ENCODE peak calls at places on chromosomes 6 and 20, in seven cellular contexts. M is AG10803, F is tibial nerve, Q is dorsolateral prefrontal cortex, K is AG04450, O is adrenal gland, N is HepG2. C is an unnamed sample.
A peak's percentile ranks its signal among the peaks of the same experiment; 100 is the strongest.

GRCh38 chr6:170051229-170052172 is 239.4 kb downstream of the DLL1 start:
- DNase-seq in M (no peak), F (no peak), Q (peak; percentile 14), K (no peak), O (peak; percentile 39), N (no peak), C (no peak)

GRCh38 chr6:257031-257725 is 35.1 kb upstream of the DUSP22 start:
- DNase-seq in M (peak; percentile 17), F (peak; percentile 40), Q (no peak), K (no peak), O (no peak), N (no peak), C (no peak)

GRCh38 chr6:81683928-81684327 is 68.6 kb downstream of the TENT5A start:
- DNase-seq in M (peak; percentile 3), F (no peak), Q (no peak), K (no peak), O (no peak), N (no peak), C (peak; percentile 17)

GRCh38 chr6:147769496-147770087 is 261.1 kb downstream of the SAMD5 start:
- DNase-seq in M (no peak), F (no peak), Q (no peak), K (no peak), O (no peak), N (no peak), C (no peak)

GRCh38 chr6:19024737-19025136 is 637.6 kb downstream of the RNF144B start:
- DNase-seq in M (peak; percentile 15), F (peak; percentile 25), Q (no peak), K (no peak), O (no peak), N (peak; percentile 30), C (peak; percentile 51)

GRCh38 chr20:59661621-59662020 is 57.3 kb downstream of the PHACTR3 start:
- DNase-seq in M (no peak), F (no peak), Q (no peak), K (no peak), O (peak; percentile 20), N (no peak), C (no peak)

GRCh38 chr6:75932067-75932466 is 140.4 kb downstream of the IMPG1 start:
- DNase-seq in M (no peak), F (no peak), Q (no peak), K (no peak), O (peak; percentile 58), N (peak; percentile 49), C (peak; percentile 19)

GRCh38 chr6:26474439-26474881 is 16.7 kb downstream of the BTN2A1 start:
- DNase-seq in M (no peak), F (no peak), Q (no peak), K (no peak), O (no peak), N (no peak), C (no peak)

GRCh38 chr6:125004198-125004597 is 42.0 kb downstream of the RNF217 start:
- DNase-seq in M (no peak), F (no peak), Q (no peak), K (no peak), O (no peak), N (no peak), C (no peak)

GRCh38 chr6:12483712-12484111 is 193.6 kb downstream of the EDN1 start:
- DNase-seq in M (peak; percentile 86), F (no peak), Q (no peak), K (peak; percentile 86), O (no peak), N (no peak), C (peak; percentile 60)

GRCh38 chr20:41044409-41045062 is 15.9 kb downstream of the TOP1 start:
- DNase-seq in M (no peak), F (no peak), Q (no peak), K (no peak), O (no peak), N (no peak), C (no peak)

GRCh38 chr20:46943861-46944591 is 49.4 kb downstream of the EYA2 start:
- DNase-seq in M (no peak), F (no peak), Q (no peak), K (no peak), O (no peak), N (no peak), C (no peak)

GRCh38 chr6:44495036-44495901 is 107.8 kb downstream of the CDC5L start:
- DNase-seq in M (no peak), F (no peak), Q (no peak), K (no peak), O (peak; percentile 42), N (no peak), C (peak; percentile 18)

GRCh38 chr6:8229913-8230312 is 127.6 kb upstream of the EEF1E1 start:
- DNase-seq in M (no peak), F (no peak), Q (no peak), K (no peak), O (no peak), N (no peak), C (no peak)

GRCh38 chr20:50456452-50457324 is 53.5 kb upstream of the PTPN1 start:
- DNase-seq in M (no peak), F (no peak), Q (no peak), K (no peak), O (no peak), N (no peak), C (no peak)

GRCh38 chr20:56626367-56627121 is 2.6 kb upstream of the TFAP2C start:
- DNase-seq in M (peak; percentile 36), F (no peak), Q (no peak), K (no peak), O (no peak), N (no peak), C (no peak)

GRCh38 chr6:71419217-71419953 is 130.8 kb downstream of the OGFRL1 start:
- DNase-seq in M (peak; percentile 31), F (no peak), Q (no peak), K (no peak), O (no peak), N (no peak), C (peak; percentile 24)

DNA sequence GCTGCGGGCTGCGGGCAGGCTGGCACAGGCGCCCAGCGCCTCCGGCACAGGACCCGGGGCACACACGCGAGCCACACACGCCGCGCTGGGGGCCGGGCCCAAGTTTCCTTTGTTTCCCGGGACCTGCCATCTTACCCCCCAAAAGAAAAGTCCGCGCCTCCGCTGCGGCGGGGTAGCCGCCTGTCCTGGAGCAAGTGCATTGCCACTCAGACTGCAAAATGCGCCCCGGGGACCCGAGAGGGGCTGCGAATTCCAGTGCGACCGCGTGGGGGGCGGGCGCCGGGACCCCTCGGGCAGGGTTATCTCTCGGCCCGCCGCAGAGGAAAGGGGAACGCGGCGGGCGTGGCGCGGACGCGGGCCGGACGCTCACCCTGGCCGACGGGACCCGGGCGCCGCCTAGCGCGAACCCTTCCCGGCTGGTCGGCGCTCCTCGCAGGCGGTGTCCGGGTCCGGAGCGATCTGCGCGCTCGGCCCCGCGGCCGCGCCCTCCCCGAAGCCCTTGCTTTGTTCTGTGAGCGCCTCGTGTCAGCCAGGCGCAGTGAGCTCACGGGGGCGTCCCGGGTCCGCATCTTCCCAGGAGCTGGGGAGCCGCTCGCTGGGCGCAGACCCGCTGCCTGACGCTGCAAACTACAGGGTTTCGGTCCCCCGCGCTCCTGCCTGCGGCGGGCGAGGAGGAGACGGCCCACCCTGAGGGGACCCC is 620 bp upstream of the CD24 start:
- DNase-seq in M (peak; percentile 9), F (no peak), Q (no peak), K (no peak), O (peak; percentile 56), N (no peak), C (peak; percentile 32)
- TF ChIP-seq CTCF in M (no peak), F (no peak), Q (no peak), K (no peak), O (peak; percentile 7), N (peak; percentile 67), C (no peak)

GRCh38 chr6:3261518-3261820 is 2.7 kb downstream of the PSMG4 start:
- DNase-seq in M (no peak), F (no peak), Q (no peak), K (no peak), O (no peak), N (no peak), C (no peak)

GRCh38 chr6:3258720-3259490 is at the start of gene PSMG4:
- DNase-seq in M (peak; percentile 85), F (peak; percentile 92), Q (peak; percentile 89), K (peak; percentile 65), O (peak; percentile 96), N (peak; percentile 84), C (peak; percentile 92)

GRCh38 chr6:3260772-3261517 is 2.2 kb downstream of the PSMG4 start:
- DNase-seq in M (no peak), F (no peak), Q (no peak), K (no peak), O (no peak), N (no peak), C (no peak)

GRCh38 chr6:3259491-3259958 is 778 bp downstream of the PSMG4 start:
- DNase-seq in M (peak; percentile 42), F (no peak), Q (no peak), K (no peak), O (peak; percentile 73), N (peak; percentile 36), C (peak; percentile 53)

GRCh38 chr6:3260296-3260695 is 1.5 kb downstream of the PSMG4 start:
- DNase-seq in M (no peak), F (no peak), Q (no peak), K (no peak), O (no peak), N (no peak), C (no peak)
- H3K4me3 ChIP-seq in M (no peak overlapping the region), F (no peak overlapping the region), Q (peak overlapping the region; percentile 9), K (peak overlapping the region; percentile 10), O (no peak overlapping the region), N (peak overlapping the region; percentile 14), C (no peak overlapping the region)

GRCh38 chr6:17001188-17001587 is 100.7 kb upstream of the STMND1 start:
- DNase-seq in M (no peak), F (no peak), Q (no peak), K (no peak), O (no peak), N (no peak), C (no peak)
- TF ChIP-seq CTCF in M (no peak), F (no peak), Q (no peak), K (peak; percentile 32), O (no peak), N (no peak), C (peak; percentile 3)

GRCh38 chr6:111990214-111990613 is 63.7 kb upstream of the CCN6 start:
- DNase-seq in M (no peak), F (no peak), Q (no peak), K (no peak), O (no peak), N (no peak), C (no peak)

GRCh38 chr6:111994791-111995190 is 59.1 kb upstream of the CCN6 start:
- DNase-seq in M (no peak), F (no peak), Q (no peak), K (no peak), O (no peak), N (no peak), C (no peak)

GRCh38 chr6:111993342-111993741 is 60.6 kb upstream of the CCN6 start:
- DNase-seq in M (no peak), F (no peak), Q (no peak), K (no peak), O (no peak), N (no peak), C (no peak)

GRCh38 chr6:111995409-111995808 is 58.5 kb upstream of the CCN6 start:
- DNase-seq in M (peak; percentile 68), F (no peak), Q (no peak), K (no peak), O (no peak), N (no peak), C (no peak)

DNA sequence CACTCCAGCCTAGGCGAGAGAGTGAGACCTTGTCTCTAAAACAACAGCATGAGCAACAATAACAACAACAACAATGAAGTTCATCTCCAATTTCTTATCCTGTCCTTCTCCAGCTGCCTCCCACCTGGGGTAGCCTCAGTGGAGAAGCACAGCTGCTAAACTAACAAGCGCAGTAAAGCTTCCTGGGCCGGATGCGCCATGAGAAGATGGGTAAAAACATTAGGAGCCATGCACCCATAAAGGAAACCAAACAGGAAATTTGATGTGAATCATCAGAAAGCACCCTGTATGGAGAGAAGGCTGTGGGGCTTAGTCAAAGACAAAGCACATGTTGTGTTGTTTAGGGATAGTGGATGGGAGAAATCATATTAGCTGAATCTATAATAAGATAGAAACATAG is 61.1 kb upstream of the CCN6 start:
- DNase-seq in M (peak; percentile 49), F (no peak), Q (no peak), K (no peak), O (no peak), N (no peak), C (no peak)
- H3K4me3 ChIP-seq in M (no peak overlapping the region), F (no peak overlapping the region), Q (no peak overlapping the region), K (no peak overlapping the region), O (no peak overlapping the region), N (no peak overlapping the region), C (no peak overlapping the region)